ENCODE peak calls at places on chromosome 7, in ten cellular contexts. One of them, this sample, is unnamed.

GRCh38 chr7:114345494-114345893 is 69.1 kb upstream of the FOXP2 start:
- DNase-seq in fibroblast of mammary gland: peak
- DNase-seq in glutamatergic neuron: no peak
- DNase-seq in body of pancreas: no peak
- DNase-seq in OCI-LY7: no peak
- DNase-seq in brain microvascular endothelial cell: peak
- DNase-seq in mesothelial cell of epicardium: no peak
- DNase-seq in lung: no peak
- DNase-seq in astrocyte of the spinal cord: peak
- DNase-seq in pancreas: no peak
- DNase-seq in this sample: no peak

GRCh38 chr7:816751-817671 is 15.3 kb upstream of the SUN1 start:
- DNase-seq in fibroblast of mammary gland: no peak
- DNase-seq in glutamatergic neuron: no peak
- DNase-seq in body of pancreas: peak
- DNase-seq in OCI-LY7: peak
- DNase-seq in brain microvascular endothelial cell: no peak
- DNase-seq in mesothelial cell of epicardium: peak
- DNase-seq in lung: no peak
- DNase-seq in astrocyte of the spinal cord: peak
- DNase-seq in pancreas: peak
- DNase-seq in this sample: peak

GRCh38 chr7:30434140-30434799 is 44.3 kb downstream of the NOD1 start:
- DNase-seq in fibroblast of mammary gland: no peak
- DNase-seq in glutamatergic neuron: no peak
- DNase-seq in body of pancreas: no peak
- DNase-seq in OCI-LY7: peak
- DNase-seq in brain microvascular endothelial cell: no peak
- DNase-seq in mesothelial cell of epicardium: no peak
- DNase-seq in lung: no peak
- DNase-seq in astrocyte of the spinal cord: no peak
- DNase-seq in pancreas: no peak
- DNase-seq in this sample: no peak

GRCh38 chr7:135320277-135320676 is 86.6 kb downstream of the STRA8 start:
- DNase-seq in fibroblast of mammary gland: peak
- DNase-seq in glutamatergic neuron: no peak
- DNase-seq in body of pancreas: peak
- DNase-seq in OCI-LY7: no peak
- DNase-seq in brain microvascular endothelial cell: peak
- DNase-seq in mesothelial cell of epicardium: peak
- DNase-seq in lung: peak
- DNase-seq in astrocyte of the spinal cord: peak
- DNase-seq in pancreas: peak
- DNase-seq in this sample: no peak

GRCh38 chr7:156662269-156662668 is 21.7 kb downstream of the RNF32 start:
- DNase-seq in fibroblast of mammary gland: no peak
- DNase-seq in glutamatergic neuron: no peak
- DNase-seq in body of pancreas: no peak
- DNase-seq in OCI-LY7: no peak
- DNase-seq in brain microvascular endothelial cell: no peak
- DNase-seq in mesothelial cell of epicardium: no peak
- DNase-seq in lung: no peak
- DNase-seq in astrocyte of the spinal cord: no peak
- DNase-seq in pancreas: no peak
- DNase-seq in this sample: no peak

GRCh38 chr7:41889040-41889439 is 186.2 kb upstream of the INHBA start:
- DNase-seq in fibroblast of mammary gland: no peak
- DNase-seq in glutamatergic neuron: no peak
- DNase-seq in body of pancreas: no peak
- DNase-seq in OCI-LY7: no peak
- DNase-seq in brain microvascular endothelial cell: no peak
- DNase-seq in mesothelial cell of epicardium: no peak
- DNase-seq in lung: no peak
- DNase-seq in astrocyte of the spinal cord: no peak
- DNase-seq in pancreas: no peak
- DNase-seq in this sample: no peak

GRCh38 chr7:25009271-25009670 is 29.3 kb upstream of the OSBPL3 start:
- DNase-seq in fibroblast of mammary gland: peak
- DNase-seq in glutamatergic neuron: no peak
- DNase-seq in body of pancreas: no peak
- DNase-seq in OCI-LY7: no peak
- DNase-seq in brain microvascular endothelial cell: peak
- DNase-seq in mesothelial cell of epicardium: no peak
- DNase-seq in lung: peak
- DNase-seq in astrocyte of the spinal cord: peak
- DNase-seq in pancreas: no peak
- DNase-seq in this sample: no peak

GRCh38 chr7:158827411-158828342 is 1.6 kb downstream of the ESYT2 start:
- DNase-seq in fibroblast of mammary gland: peak
- DNase-seq in glutamatergic neuron: no peak
- DNase-seq in body of pancreas: no peak
- DNase-seq in OCI-LY7: peak
- DNase-seq in brain microvascular endothelial cell: no peak
- DNase-seq in mesothelial cell of epicardium: no peak
- DNase-seq in lung: no peak
- DNase-seq in astrocyte of the spinal cord: peak
- DNase-seq in pancreas: no peak
- DNase-seq in this sample: no peak

GRCh38 chr7:1368150-1368681 is 91.1 kb downstream of the MICALL2 start:
- DNase-seq in fibroblast of mammary gland: no peak
- DNase-seq in glutamatergic neuron: no peak
- DNase-seq in body of pancreas: no peak
- DNase-seq in OCI-LY7: no peak
- DNase-seq in brain microvascular endothelial cell: no peak
- DNase-seq in mesothelial cell of epicardium: no peak
- DNase-seq in lung: no peak
- DNase-seq in astrocyte of the spinal cord: no peak
- DNase-seq in pancreas: no peak
- DNase-seq in this sample: peak

GRCh38 chr7:142461437-142461836 is 203.6 kb upstream of the PRSS58 start:
- DNase-seq in fibroblast of mammary gland: peak
- DNase-seq in glutamatergic neuron: no peak
- DNase-seq in body of pancreas: no peak
- DNase-seq in OCI-LY7: no peak
- DNase-seq in brain microvascular endothelial cell: peak
- DNase-seq in mesothelial cell of epicardium: no peak
- DNase-seq in lung: no peak
- DNase-seq in astrocyte of the spinal cord: peak
- DNase-seq in pancreas: no peak
- DNase-seq in this sample: no peak

DNA sequence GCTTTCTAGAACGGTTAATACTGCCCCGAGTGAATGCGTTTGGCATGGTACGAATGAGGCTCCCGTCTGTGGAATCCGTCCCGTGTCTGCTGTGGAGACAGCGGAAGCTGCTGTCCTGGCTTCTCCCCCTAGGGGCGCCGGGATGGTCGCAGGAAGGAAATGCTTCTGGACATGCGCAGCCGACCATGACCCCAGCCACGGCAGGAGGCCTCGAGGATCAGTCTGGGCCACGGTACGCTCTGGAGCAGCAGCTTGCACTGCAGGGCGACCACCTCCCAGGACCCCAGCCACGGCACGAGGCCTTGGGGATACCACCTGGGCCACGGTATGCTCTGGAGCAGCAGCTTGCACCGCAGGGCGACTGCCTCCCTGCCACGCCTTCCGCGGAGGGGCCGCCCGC is 107.9 kb downstream of the CYTH3 start:
- DNase-seq in fibroblast of mammary gland: no peak
- DNase-seq in glutamatergic neuron: peak
- DNase-seq in body of pancreas: no peak
- DNase-seq in OCI-LY7: no peak
- DNase-seq in brain microvascular endothelial cell: peak
- DNase-seq in mesothelial cell of epicardium: no peak
- DNase-seq in lung: no peak
- DNase-seq in astrocyte of the spinal cord: no peak
- DNase-seq in pancreas: no peak
- DNase-seq in this sample: peak
- TF ChIP-seq CTCF in fibroblast of mammary gland: peak
- TF ChIP-seq CTCF in glutamatergic neuron: peak
- TF ChIP-seq CTCF in body of pancreas: no peak
- TF ChIP-seq CTCF in OCI-LY7: peak
- TF ChIP-seq CTCF in brain microvascular endothelial cell: peak
- TF ChIP-seq CTCF in mesothelial cell of epicardium: peak
- TF ChIP-seq CTCF in lung: no peak
- TF ChIP-seq CTCF in astrocyte of the spinal cord: peak
- TF ChIP-seq CTCF in pancreas: no peak
- TF ChIP-seq CTCF in this sample: peak

GRCh38 chr7:96200740-96201139 is 121.2 kb downstream of the SLC25A13 start:
- DNase-seq in fibroblast of mammary gland: peak
- DNase-seq in glutamatergic neuron: no peak
- DNase-seq in body of pancreas: no peak
- DNase-seq in OCI-LY7: no peak
- DNase-seq in brain microvascular endothelial cell: no peak
- DNase-seq in mesothelial cell of epicardium: no peak
- DNase-seq in lung: no peak
- DNase-seq in astrocyte of the spinal cord: no peak
- DNase-seq in pancreas: no peak
- DNase-seq in this sample: no peak

GRCh38 chr7:96203781-96204180 is 118.1 kb downstream of the SLC25A13 start:
- DNase-seq in fibroblast of mammary gland: no peak
- DNase-seq in glutamatergic neuron: no peak
- DNase-seq in body of pancreas: no peak
- DNase-seq in OCI-LY7: no peak
- DNase-seq in brain microvascular endothelial cell: no peak
- DNase-seq in mesothelial cell of epicardium: no peak
- DNase-seq in lung: no peak
- DNase-seq in astrocyte of the spinal cord: no peak
- DNase-seq in pancreas: no peak
- DNase-seq in this sample: no peak

GRCh38 chr7:96199421-96199820 is 122.5 kb downstream of the SLC25A13 start:
- DNase-seq in fibroblast of mammary gland: no peak
- DNase-seq in glutamatergic neuron: no peak
- DNase-seq in body of pancreas: no peak
- DNase-seq in OCI-LY7: no peak
- DNase-seq in brain microvascular endothelial cell: no peak
- DNase-seq in mesothelial cell of epicardium: no peak
- DNase-seq in lung: no peak
- DNase-seq in astrocyte of the spinal cord: peak
- DNase-seq in pancreas: no peak
- DNase-seq in this sample: no peak

GRCh38 chr7:96204601-96205000 is 117.3 kb downstream of the SLC25A13 start:
- DNase-seq in fibroblast of mammary gland: no peak
- DNase-seq in glutamatergic neuron: no peak
- DNase-seq in body of pancreas: no peak
- DNase-seq in OCI-LY7: no peak
- DNase-seq in brain microvascular endothelial cell: no peak
- DNase-seq in mesothelial cell of epicardium: no peak
- DNase-seq in lung: no peak
- DNase-seq in astrocyte of the spinal cord: no peak
- DNase-seq in pancreas: no peak
- DNase-seq in this sample: no peak

DNA sequence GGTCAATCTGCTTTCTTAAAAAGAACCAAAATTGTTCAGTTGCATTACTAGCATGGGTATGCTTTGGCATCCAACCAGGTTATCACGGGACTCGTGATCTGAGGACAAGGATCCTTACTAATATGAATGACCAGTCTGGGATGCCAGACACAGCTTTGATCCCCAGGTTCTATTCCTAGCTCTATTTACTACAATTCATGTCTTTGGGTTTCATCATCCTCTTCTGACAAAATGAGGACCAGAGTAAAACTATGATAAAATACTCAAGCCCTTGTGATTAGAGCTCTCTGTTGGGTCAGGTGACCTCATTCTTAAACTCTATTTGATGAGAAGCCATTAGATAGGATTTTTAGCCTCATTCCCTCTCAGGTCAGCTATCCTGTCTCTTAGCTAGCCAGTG is 119.8 kb downstream of the SLC25A13 start:
- DNase-seq in fibroblast of mammary gland: no peak
- DNase-seq in glutamatergic neuron: no peak
- DNase-seq in body of pancreas: no peak
- DNase-seq in OCI-LY7: no peak
- DNase-seq in brain microvascular endothelial cell: no peak
- DNase-seq in mesothelial cell of epicardium: no peak
- DNase-seq in lung: no peak
- DNase-seq in astrocyte of the spinal cord: no peak
- DNase-seq in pancreas: no peak
- DNase-seq in this sample: no peak
- TF ChIP-seq CTCF in fibroblast of mammary gland: no peak
- TF ChIP-seq CTCF in glutamatergic neuron: no peak
- TF ChIP-seq CTCF in body of pancreas: no peak
- TF ChIP-seq CTCF in OCI-LY7: no peak
- TF ChIP-seq CTCF in brain microvascular endothelial cell: no peak
- TF ChIP-seq CTCF in mesothelial cell of epicardium: no peak
- TF ChIP-seq CTCF in lung: no peak
- TF ChIP-seq CTCF in astrocyte of the spinal cord: no peak
- TF ChIP-seq CTCF in pancreas: no peak
- TF ChIP-seq CTCF in this sample: no peak

GRCh38 chr7:21981524-21981923 is 35.8 kb upstream of the CDCA7L start:
- DNase-seq in fibroblast of mammary gland: no peak
- DNase-seq in glutamatergic neuron: no peak
- DNase-seq in body of pancreas: no peak
- DNase-seq in OCI-LY7: no peak
- DNase-seq in brain microvascular endothelial cell: no peak
- DNase-seq in mesothelial cell of epicardium: no peak
- DNase-seq in lung: no peak
- DNase-seq in astrocyte of the spinal cord: no peak
- DNase-seq in pancreas: no peak
- DNase-seq in this sample: no peak
- TF ChIP-seq CTCF in fibroblast of mammary gland: no peak
- TF ChIP-seq CTCF in glutamatergic neuron: no peak
- TF ChIP-seq CTCF in body of pancreas: no peak
- TF ChIP-seq CTCF in OCI-LY7: peak
- TF ChIP-seq CTCF in brain microvascular endothelial cell: no peak
- TF ChIP-seq CTCF in mesothelial cell of epicardium: no peak
- TF ChIP-seq CTCF in lung: no peak
- TF ChIP-seq CTCF in astrocyte of the spinal cord: no peak
- TF ChIP-seq CTCF in pancreas: no peak
- TF ChIP-seq CTCF in this sample: no peak

GRCh38 chr7:20783716-20784310 is 2.9 kb downstream of the SP8 start:
- DNase-seq in fibroblast of mammary gland: peak
- DNase-seq in glutamatergic neuron: peak
- DNase-seq in body of pancreas: peak
- DNase-seq in OCI-LY7: no peak
- DNase-seq in brain microvascular endothelial cell: no peak
- DNase-seq in mesothelial cell of epicardium: no peak
- DNase-seq in lung: no peak
- DNase-seq in astrocyte of the spinal cord: no peak
- DNase-seq in pancreas: peak
- DNase-seq in this sample: peak
- TF ChIP-seq CTCF in fibroblast of mammary gland: no peak
- TF ChIP-seq CTCF in glutamatergic neuron: no peak
- TF ChIP-seq CTCF in body of pancreas: no peak
- TF ChIP-seq CTCF in OCI-LY7: no peak
- TF ChIP-seq CTCF in brain microvascular endothelial cell: peak
- TF ChIP-seq CTCF in mesothelial cell of epicardium: no peak
- TF ChIP-seq CTCF in lung: no peak
- TF ChIP-seq CTCF in astrocyte of the spinal cord: no peak
- TF ChIP-seq CTCF in pancreas: no peak
- TF ChIP-seq CTCF in this sample: no peak

GRCh38 chr7:100719523-100720319 is 547 bp upstream of the EPO start:
- DNase-seq in fibroblast of mammary gland: peak
- DNase-seq in glutamatergic neuron: no peak
- DNase-seq in body of pancreas: no peak
- DNase-seq in OCI-LY7: no peak
- DNase-seq in brain microvascular endothelial cell: peak
- DNase-seq in mesothelial cell of epicardium: no peak
- DNase-seq in lung: no peak
- DNase-seq in astrocyte of the spinal cord: peak
- DNase-seq in pancreas: no peak
- DNase-seq in this sample: no peak
- TF ChIP-seq CTCF in fibroblast of mammary gland: peak
- TF ChIP-seq CTCF in glutamatergic neuron: no peak
- TF ChIP-seq CTCF in body of pancreas: no peak
- TF ChIP-seq CTCF in OCI-LY7: no peak
- TF ChIP-seq CTCF in brain microvascular endothelial cell: peak
- TF ChIP-seq CTCF in mesothelial cell of epicardium: no peak
- TF ChIP-seq CTCF in lung: no peak
- TF ChIP-seq CTCF in astrocyte of the spinal cord: peak
- TF ChIP-seq CTCF in pancreas: no peak
- TF ChIP-seq CTCF in this sample: no peak